ENCODE peak calls at places on chromosomes 2 and 18, in ten cellular contexts. Z is effector CD4-positive, alpha-beta T cell; W is anterior cingulate cortex; N is nucleus accumbens; Y is NCI-H2081; I is activated CD8-positive, alpha-beta memory T cell treated with anti-CD3 and anti-CD28 coated beads, Interleukin-2, amount 50 U/mL, for 4 hours; U is Calu3; E is hippocampal formation; O is NCI-H69; F is stimulated activated CD4-positive, alpha-beta T cell treated with anti-CD3 and anti-CD28 coated beads, Interleukin-2, amount 100 ng/mL, for 24 hours. V is an unnamed sample.
A peak's percentile ranks its signal among the peaks of the same experiment; 100 is the strongest.

GRCh38 chr2:55013936-55014335 is 36.3 kb downstream of the RTN4 start:
- DNase-seq in Z (no peak), W (no peak), N (no peak), Y (no peak), I (no peak), U (no peak), E (no peak), O (no peak), F (no peak), V (peak; percentile 31)

GRCh38 chr18:7152485-7152884 is 34.9 kb upstream of the LAMA1 start:
- DNase-seq in Z (no peak), W (no peak), N (no peak), Y (no peak), I (no peak), U (no peak), E (no peak), O (no peak), F (no peak), V (no peak)

GRCh38 chr2:110858135-110858737 is 125.9 kb downstream of the ACOXL start:
- DNase-seq in Z (peak; percentile 46), W (no peak), N (no peak), Y (no peak), I (peak; percentile 65), U (no peak), E (peak; percentile 50), O (peak; percentile 7), F (peak; percentile 59), V (no peak)

GRCh38 chr2:230991598-230991997 is 4.3 kb upstream of the SPATA3 start:
- DNase-seq in Z (no peak), W (no peak), N (no peak), Y (no peak), I (no peak), U (no peak), E (no peak), O (no peak), F (no peak), V (no peak)

GRCh38 chr2:28981620-28982371 is 698 bp downstream of the TOGARAM2 start:
- DNase-seq in Z (no peak), W (no peak), N (no peak), Y (no peak), I (no peak), U (no peak), E (no peak), O (no peak), F (no peak), V (no peak)

GRCh38 chr2:215434447-215435260 is 1.2 kb downstream of the FN1 start:
- DNase-seq in Z (no peak), W (no peak), N (no peak), Y (no peak), I (no peak), U (no peak), E (no peak), O (no peak), F (no peak), V (no peak)

GRCh38 chr18:39751926-39752325 is 2186.3 kb upstream of the CELF4 start:
- DNase-seq in Z (no peak), W (no peak), N (no peak), Y (no peak), I (no peak), U (no peak), E (no peak), O (no peak), F (no peak), V (no peak)

GRCh38 chr2:205925373-205926337 is 160.3 kb downstream of the INO80D start:
- DNase-seq in Z (peak; percentile 42), W (peak; percentile 65), N (peak; percentile 31), Y (peak; percentile 55), I (peak; percentile 67), U (peak; percentile 86), E (peak; percentile 42), O (peak; percentile 69), F (peak; percentile 80), V (peak; percentile 55)

GRCh38 chr2:57497489-57498096 is 549.0 kb upstream of the VRK2 start:
- DNase-seq in Z (no peak), W (peak; percentile 9), N (no peak), Y (peak; percentile 71), I (no peak), U (peak; percentile 64), E (peak; percentile 8), O (peak; percentile 61), F (peak; percentile 32), V (peak; percentile 20)

GRCh38 chr18:27017901-27018500 is 152.5 kb upstream of the AQP4 start:
- DNase-seq in Z (no peak), W (no peak), N (no peak), Y (peak; percentile 35), I (no peak), U (peak; percentile 8), E (no peak), O (peak; percentile 83), F (no peak), V (peak; percentile 2)

GRCh38 chr2:168614291-168615018 is 158.4 kb downstream of the CERS6 start:
- DNase-seq in Z (no peak), W (no peak), N (no peak), Y (no peak), I (no peak), U (no peak), E (no peak), O (no peak), F (peak; percentile 18), V (no peak)

GRCh38 chr2:45707034-45707433 is 55.6 kb downstream of the PRKCE start:
- DNase-seq in Z (no peak), W (no peak), N (no peak), Y (peak; percentile 18), I (no peak), U (no peak), E (no peak), O (peak; percentile 46), F (no peak), V (no peak)

GRCh38 chr2:203583696-203584095 is 48.6 kb upstream of the RAPH1 start:
- DNase-seq in Z (no peak), W (no peak), N (no peak), Y (no peak), I (no peak), U (peak; percentile 12), E (no peak), O (no peak), F (peak; percentile 16), V (no peak)

GRCh38 chr18:38611036-38611964 is 1045.7 kb upstream of the CELF4 start:
- DNase-seq in Z (no peak), W (no peak), N (no peak), Y (no peak), I (no peak), U (no peak), E (no peak), O (peak; percentile 50), F (peak; percentile 21), V (no peak)

GRCh38 chr18:49974079-49974478 is 160.7 kb upstream of the ACAA2 start:
- DNase-seq in Z (no peak), W (no peak), N (no peak), Y (no peak), I (no peak), U (no peak), E (no peak), O (no peak), F (no peak), V (no peak)

GRCh38 chr2:135337066-135337465 is 194.0 kb downstream of the ZRANB3 start:
- DNase-seq in Z (no peak), W (no peak), N (no peak), Y (no peak), I (no peak), U (no peak), E (no peak), O (peak; percentile 10), F (no peak), V (no peak)

GRCh38 chr2:237726401-237726830 is 72.2 kb upstream of the RBM44 start:
- DNase-seq in Z (no peak), W (no peak), N (no peak), Y (peak; percentile 97), I (no peak), U (no peak), E (no peak), O (peak; percentile 97), F (no peak), V (no peak)